ENCODE peak calls at places on chromosome 14, in seven cellular contexts. M is astrocyte; Z is GM19239; S is activated T-cell treated with anti-CD3 and anti-CD28 coated beads, Interleukin-2, amount 50 U/mL, for 1 hour; O is activated naive CD4-positive, alpha-beta T cell treated with Interleukin-2 at 50 U/mL for 16 hours; I is HFF-Myc; U is AG10803. X is an unnamed sample.

GRCh38 chr14:38137005-38137404 is 70.7 kb upstream of the SSTR1 start:
- DNase-seq in M (no peak), Z (no peak), S (no peak), O (no peak), I (no peak), U (peak; percentile 50), X (no peak)

GRCh38 chr14:55701638-55702037 is 121.6 kb downstream of the KTN1 start:
- DNase-seq in M (peak; percentile 82), Z (peak; percentile 40), S (no peak), O (no peak), I (no peak), U (peak; percentile 22), X (peak; percentile 60)

GRCh38 chr14:76826122-76826521 is at the start of gene LRRC74A:
- DNase-seq in M (no peak), Z (no peak), S (no peak), O (no peak), I (no peak), U (no peak), X (no peak)

GRCh38 chr14:31489680-31490079 is 1.8 kb upstream of the GPR33 start:
- DNase-seq in M (no peak), Z (no peak), S (no peak), O (no peak), I (no peak), U (no peak), X (no peak)

GRCh38 chr14:92538412-92539017 is 24.9 kb downstream of the RIN3 start:
- DNase-seq in M (no peak), Z (no peak), S (no peak), O (no peak), I (no peak), U (no peak), X (no peak)

GRCh38 chr14:105863296-105864108 is 337.1 kb downstream of the TMEM121 start:
- DNase-seq in M (no peak), Z (no peak), S (peak; percentile 14), O (no peak), I (no peak), U (no peak), X (no peak)

GRCh38 chr14:96568646-96569045 is 66.5 kb downstream of the PAPOLA start:
- DNase-seq in M (peak; percentile 11), Z (no peak), S (no peak), O (no peak), I (no peak), U (peak; percentile 64), X (no peak)

GRCh38 chr14:20008156-20008555 is 6.2 kb downstream of the OR4Q2 start:
- DNase-seq in M (no peak), Z (no peak), S (no peak), O (no peak), I (no peak), U (no peak), X (no peak)

GRCh38 chr14:64438181-64438839 is 27.0 kb upstream of the AKAP5 start:
- DNase-seq in M (peak; percentile 94), Z (no peak), S (no peak), O (no peak), I (peak; percentile 67), U (peak; percentile 95), X (no peak)

GRCh38 chr14:96735509-96735908 is 61.7 kb upstream of the VRK1 start:
- DNase-seq in M (no peak), Z (no peak), S (no peak), O (no peak), I (no peak), U (no peak), X (no peak)

GRCh38 chr14:101472518-101472849 is 88.8 kb upstream of the DIO3 start:
- DNase-seq in M (no peak), Z (no peak), S (no peak), O (no peak), I (no peak), U (no peak), X (no peak)

GRCh38 chr14:99502989-99503421 is 21.8 kb downstream of the CCNK start:
- DNase-seq in M (no peak), Z (no peak), S (no peak), O (no peak), I (no peak), U (no peak), X (no peak)

GRCh38 chr14:64688801-64689200 is 15.4 kb upstream of the PLEKHG3 start:
- DNase-seq in M (no peak), Z (no peak), S (no peak), O (no peak), I (no peak), U (no peak), X (no peak)

GRCh38 chr14:69715725-69716482 is 51.0 kb upstream of the SRSF5 start:
- DNase-seq in M (peak; percentile 75), Z (no peak), S (no peak), O (no peak), I (no peak), U (peak; percentile 91), X (no peak)

GRCh38 chr14:65476290-65476941 is 63.9 kb downstream of the FUT8 start:
- DNase-seq in M (no peak), Z (no peak), S (no peak), O (no peak), I (no peak), U (no peak), X (no peak)

GRCh38 chr14:51884086-51884927 is 23.9 kb downstream of the GNG2 start:
- DNase-seq in M (peak; percentile 82), Z (no peak), S (no peak), O (no peak), I (peak; percentile 89), U (peak; percentile 67), X (no peak)

GRCh38 chr14:33679461-33680225 is 271.2 kb downstream of the EGLN3 start:
- DNase-seq in M (peak; percentile 93), Z (no peak), S (no peak), O (no peak), I (peak; percentile 41), U (peak; percentile 83), X (no peak)

GRCh38 chr14:20179218-20179617 is 11.5 kb upstream of the OR11G2 start:
- DNase-seq in M (no peak), Z (no peak), S (no peak), O (no peak), I (no peak), U (no peak), X (no peak)

GRCh38 chr14:56659964-56660551 is 80.5 kb downstream of the TMEM260 start:
- DNase-seq in M (peak; percentile 36), Z (peak; percentile 15), S (no peak), O (no peak), I (peak; percentile 27), U (peak; percentile 51), X (no peak)

GRCh38 chr14:99749142-99749541 is 44.1 kb upstream of the EML1 start:
- DNase-seq in M (no peak), Z (no peak), S (no peak), O (no peak), I (no peak), U (no peak), X (no peak)

GRCh38 chr14:63960926-63961567 is 108.2 kb downstream of the SYNE2 start:
- DNase-seq in M (peak; percentile 62), Z (no peak), S (no peak), O (no peak), I (no peak), U (peak; percentile 31), X (no peak)

GRCh38 chr14:101288436-101289229 is 272.7 kb upstream of the DIO3 start:
- DNase-seq in M (no peak), Z (no peak), S (no peak), O (no peak), I (no peak), U (peak; percentile 2), X (no peak)

GRCh38 chr14:33788116-33788515 is 162.8 kb downstream of the EGLN3 start:
- DNase-seq in M (no peak), Z (no peak), S (no peak), O (no peak), I (no peak), U (no peak), X (no peak)

GRCh38 chr14:25757364-25757763 is 707.4 kb upstream of the STXBP6 start:
- DNase-seq in M (no peak), Z (no peak), S (no peak), O (no peak), I (no peak), U (no peak), X (no peak)